ENCODE peak calls at places on chromosomes 13 and 19, in seven cellular contexts. K is NCI-H1417, G is tibial nerve, A is foreskin fibroblast, C is GM12892, D is ascending aorta, M is epithelial cell of prostate. U is an unnamed sample.

GRCh38 chr13:42992585-42993122 is 613 bp upstream of the EPSTI1 start:
- DNase-seq in D (no peak), G (no peak), M (no peak), A (no peak), K (no peak), C (no peak), U (no peak)

GRCh38 chr13:41564046-41564445 is 106.7 kb downstream of the RGCC start:
- DNase-seq in C (no peak), G (no peak), K (no peak), A (no peak), M (no peak), D (no peak), U (no peak)

GRCh38 chr19:51821921-51822716 is 27.2 kb downstream of the FPR3 start:
- DNase-seq in A (peak), K (no peak), M (no peak), D (no peak), G (no peak), C (no peak), U (no peak)

GRCh38 chr13:106691861-106692260 is 123.9 kb upstream of the ARGLU1 start:
- DNase-seq in D (no peak), M (peak), A (no peak), C (no peak), K (no peak), G (no peak), U (no peak)

GRCh38 chr13:61144834-61145593 is 270.6 kb downstream of the PCDH20 start:
- DNase-seq in C (no peak), M (no peak), K (no peak), G (no peak), D (no peak), A (no peak), U (peak)

GRCh38 chr13:70809588-70809987 is 701.3 kb upstream of the KLHL1 start:
- DNase-seq in K (no peak), G (no peak), M (no peak), A (no peak), C (no peak), D (no peak), U (no peak)

GRCh38 chr13:101473458-101473857 is 21.0 kb downstream of the ITGBL1 start:
- DNase-seq in D (no peak), A (peak), K (no peak), C (no peak), M (no peak), G (no peak), U (no peak)

GRCh38 chr13:38785047-38785446 is 98.2 kb downstream of the FREM2 start:
- DNase-seq in A (no peak), D (no peak), G (no peak), C (no peak), K (no peak), M (no peak), U (no peak)

GRCh38 chr19:16867211-16867610 is 21.6 kb upstream of the F2RL3 start:
- DNase-seq in D (no peak), M (no peak), C (no peak), A (no peak), G (no peak), K (no peak), U (no peak)

GRCh38 chr19:4764290-4764660 is 27.3 kb upstream of the FEM1A start:
- DNase-seq in G (no peak), M (no peak), C (no peak), D (no peak), K (no peak), A (no peak), U (peak)

GRCh38 chr19:55487884-55488687 is at the start of gene SSC5D:
- DNase-seq in M (no peak), C (no peak), G (no peak), K (no peak), D (no peak), A (peak), U (peak)

GRCh38 chr19:36489920-36490415 is 607 bp upstream of the ZNF566 start:
- DNase-seq in A (peak), C (peak), D (peak), M (peak), G (peak), K (peak), U (peak)

GRCh38 chr19:12580180-12580694 is 29.0 kb upstream of the ZNF564 start:
- DNase-seq in M (no peak), A (peak), D (no peak), K (no peak), C (no peak), G (no peak), U (no peak)

GRCh38 chr13:91133941-91134772 is 213.3 kb upstream of the MIR17HG start:
- DNase-seq in A (peak), G (no peak), M (peak), C (no peak), D (no peak), K (peak), U (peak)

GRCh38 chr13:59112375-59112774 is 1051.4 kb downstream of the DIAPH3 start:
- DNase-seq in M (no peak), D (peak), G (no peak), A (peak), C (no peak), K (no peak), U (peak)

GRCh38 chr19:58053480-58054156 is 5.5 kb upstream of the ZNF135 start:
- DNase-seq in G (no peak), C (no peak), A (no peak), M (no peak), K (no peak), D (no peak), U (no peak)

GRCh38 chr19:23792784-23793183 is 34.1 kb upstream of the ZNF681 start:
- DNase-seq in A (no peak), G (no peak), C (no peak), M (no peak), K (no peak), D (no peak), U (no peak)

GRCh38 chr19:19672816-19673215 is 4.2 kb downstream of the ZNF101 start:
- DNase-seq in A (no peak), C (no peak), M (peak), K (no peak), G (no peak), D (no peak), U (no peak)

GRCh38 chr19:35742121-35742724 is at the start of gene IGFLR1:
- DNase-seq in D (no peak), G (no peak), C (no peak), A (no peak), K (no peak), M (no peak), U (no peak)

GRCh38 chr19:57664269-57665127 is 4.2 kb upstream of the ZSCAN4 start:
- DNase-seq in M (no peak), G (no peak), K (no peak), D (peak), C (no peak), A (peak), U (peak)

GRCh38 chr13:104975272-104975671 is 1560.2 kb downstream of the EFNB2 start:
- DNase-seq in A (no peak), D (no peak), K (no peak), C (no peak), M (no peak), G (no peak), U (no peak)

GRCh38 chr19:43624933-43625332 is 5.5 kb upstream of the ZNF428 start:
- DNase-seq in K (no peak), C (peak), M (no peak), A (peak), G (no peak), D (peak), U (no peak)

GRCh38 chr13:40061466-40062450 is 406.3 kb downstream of the COG6 start:
- DNase-seq in C (no peak), A (no peak), D (no peak), M (peak), K (no peak), G (no peak), U (peak)

GRCh38 chr19:3516675-3517207 is 10.6 kb downstream of the FZR1 start:
- DNase-seq in M (no peak), D (no peak), C (no peak), A (no peak), G (no peak), K (peak), U (peak)

GRCh38 chr19:991932-992669 is 8.0 kb downstream of the WDR18 start:
- DNase-seq in A (no peak), D (no peak), K (no peak), G (no peak), M (no peak), C (no peak), U (no peak)

GRCh38 chr13:80339841-80340642 is 884 bp downstream of the SPRY2 start:
- DNase-seq in A (peak), K (no peak), G (no peak), M (no peak), C (no peak), D (peak), U (peak)

GRCh38 chr19:51002542-51003311 is 1.3 kb upstream of the KLK8 start:
- DNase-seq in A (no peak), D (no peak), G (peak), K (peak), M (no peak), C (no peak), U (peak)

GRCh38 chr19:791605-792360 is 5.5 kb upstream of the PTBP1 start:
- DNase-seq in M (no peak), G (no peak), D (no peak), C (no peak), K (no peak), A (no peak), U (no peak)

U was measured in NCI-H69.